ENCODE peak calls at places on chromosomes 11 and 22, in five cellular contexts. N, X, W, I and Y are unnamed samples. For H3K9me3, the result is how much of the 10 kb centered on the place peaks cover.

GRCh38 chr11:122186439-122187080 is 70.5 kb upstream of the BLID start:
- DNase-seq in N (no peak), X (peak), W (no peak), I (no peak), Y (no peak)

GRCh38 chr22:43346521-43346929 is 3.4 kb upstream of the SCUBE1 start:
- DNase-seq in N (peak), X (peak), W (peak), I (peak), Y (peak)

GRCh38 chr11:114272311-114272710 is 23.9 kb upstream of the NNMT start:
- DNase-seq in N (no peak), X (no peak), W (no peak), I (no peak), Y (no peak)

GRCh38 chr11:18457435-18457834 is 1.8 kb downstream of the LDHAL6A start:
- DNase-seq in N (no peak), X (peak), W (no peak), I (peak), Y (no peak)

GRCh38 chr11:31968774-31969433 is 122.0 kb upstream of the RCN1 start:
- DNase-seq in N (no peak), X (peak), W (peak), I (peak), Y (no peak)

GRCh38 chr11:58576792-58577440 is 1.3 kb upstream of the LPXN start:
- DNase-seq in N (no peak), X (peak), W (no peak), I (no peak), Y (no peak)

GRCh38 chr11:76123243-76123642 is 83.1 kb downstream of the WNT11 start:
- DNase-seq in N (no peak), X (no peak), W (no peak), I (no peak), Y (no peak)

GRCh38 chr11:65558785-65559509 is 788 bp upstream of the LTBP3 start:
- DNase-seq in N (no peak), X (peak), W (peak), I (peak), Y (peak)

GRCh38 chr22:23184100-23184763 is 3.9 kb downstream of the BCR start:
- DNase-seq in N (no peak), X (no peak), W (peak), I (no peak), Y (no peak)

GRCh38 chr22:19568337-19569311 is 44.4 kb upstream of the CLDN5 start:
- DNase-seq in N (no peak), X (peak), W (peak), I (no peak), Y (no peak)

GRCh38 chr11:103441021-103441420 is 331.8 kb downstream of the DYNC2H1 start:
- DNase-seq in N (no peak), X (no peak), W (no peak), I (no peak), Y (no peak)

GRCh38 chr11:64571410-64572091 is 19.5 kb upstream of the SLC22A12 start:
- DNase-seq in N (no peak), X (no peak), W (no peak), I (peak), Y (peak)

GRCh38 chr22:25405854-25406509 is 158.5 kb upstream of the GRK3 start:
- DNase-seq in N (no peak), X (no peak), W (no peak), I (no peak), Y (no peak)

GRCh38 chr11:88414385-88414861 is 76.9 kb upstream of the CTSC start:
- DNase-seq in N (no peak), X (peak), W (peak), I (peak), Y (no peak)

GRCh38 chr11:19734171-19734570 is 21.5 kb downstream of the NAV2 start:
- DNase-seq in N (no peak), X (no peak), W (no peak), I (no peak), Y (no peak)

GRCh38 chr11:28529540-28530410 is 421.6 kb downstream of the METTL15 start:
- DNase-seq in N (no peak), X (peak), W (no peak), I (no peak), Y (no peak)

GRCh38 chr11:71450507-71450906 is 2.3 kb upstream of the DHCR7 start:
- DNase-seq in N (no peak), X (no peak), W (no peak), I (peak), Y (no peak)

GRCh38 chr22:40487663-40488249 is 117.4 kb downstream of the SGSM3 start:
- DNase-seq in N (no peak), X (peak), W (no peak), I (no peak), Y (no peak)

GRCh38 chr22:29706493-29706892 is 13.3 kb upstream of the CABP7 start:
- DNase-seq in N (no peak), X (peak), W (no peak), I (no peak), Y (no peak)

GRCh38 chr11:122099345-122100045 is 16.5 kb downstream of the BLID start:
- DNase-seq in N (no peak), X (peak), W (no peak), I (no peak), Y (no peak)

GRCh38 chr22:45867118-45867905 is 109.7 kb downstream of the WNT7B start:
- DNase-seq in N (no peak), X (no peak), W (no peak), I (no peak), Y (peak)

GRCh38 chr22:24186892-24187670 is 5.8 kb downstream of the SUSD2 start:
- DNase-seq in N (no peak), X (no peak), W (no peak), I (peak), Y (no peak)

GRCh38 chr11:11370263-11371060 is 17.4 kb upstream of the CSNK2A3 start:
- DNase-seq in N (no peak), X (peak), W (no peak), I (no peak), Y (no peak)

GRCh38 chr22:37197451-37198289 is 9.6 kb upstream of the C1QTNF6 start:
- DNase-seq in N (no peak), X (peak), W (peak), I (peak), Y (peak)

GRCh38 chr11:130740819-130741218 is 175.5 kb downstream of the SNX19 start:
- DNase-seq in N (no peak), X (peak), W (no peak), I (no peak), Y (no peak)

GRCh38 chr11:104992781-104993180 is 24.4 kb upstream of the CASP4 start:
- DNase-seq in N (no peak), X (no peak), W (no peak), I (no peak), Y (no peak)

GRCh38 chr22:22171357-22172218 is 73.0 kb upstream of the VPREB1 start:
- DNase-seq in N (no peak), X (no peak), W (no peak), I (no peak), Y (no peak)

GRCh38 chr22:32199341-32199740 is 5.5 kb downstream of the RFPL2 start:
- DNase-seq in N (no peak), X (no peak), W (no peak), I (no peak), Y (no peak)

GRCh38 chr22:32200752-32201151 is 4.1 kb downstream of the RFPL2 start:
- DNase-seq in N (peak), X (no peak), W (no peak), I (no peak), Y (no peak)

GRCh38 chr22:32202161-32202538 is 2.7 kb downstream of the RFPL2 start:
- DNase-seq in N (no peak), X (no peak), W (no peak), I (no peak), Y (no peak)

GRCh38 chr22:32202539-32203180 is 2.2 kb downstream of the RFPL2 start:
- DNase-seq in N (no peak), X (peak), W (peak), I (no peak), Y (peak)

DNA sequence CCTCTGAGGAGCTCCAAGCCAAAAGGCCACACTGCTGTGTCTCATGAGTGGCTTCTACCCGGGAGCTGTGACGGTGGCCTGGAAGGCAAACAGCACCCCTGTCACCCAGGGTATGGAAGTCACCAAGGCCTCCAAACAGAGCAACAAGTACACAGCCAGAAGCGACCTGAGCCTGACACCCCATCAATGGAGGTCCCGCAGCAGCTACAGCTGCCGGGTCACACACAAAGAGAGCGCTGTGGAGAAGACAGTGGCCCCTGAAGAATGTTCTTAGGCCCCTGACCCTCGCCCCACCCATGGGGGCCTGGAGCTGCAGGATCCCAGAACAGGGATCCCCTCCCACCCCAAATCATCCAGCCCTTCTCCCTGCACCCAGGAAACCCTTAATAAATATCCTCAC is 4.9 kb downstream of the RFPL2 start:
- DNase-seq in N (no peak), X (no peak), W (no peak), I (no peak), Y (no peak)
- H3K9me3 ChIP-seq in N (under half), X (under half), W (under half), I (under half), Y (under half)

GRCh38 chr11:133947298-133947905 is 9.4 kb downstream of the IGSF9B start:
- DNase-seq in N (peak), X (peak), W (peak), I (peak), Y (no peak)
- H3K27ac ChIP-seq in N (no peak), X (no peak), W (peak), I (no peak), Y (no peak)

GRCh38 chr11:99535406-99535805 is 514.7 kb downstream of the CNTN5 start:
- DNase-seq in N (no peak), X (no peak), W (no peak), I (no peak), Y (no peak)
- H3K9me3 ChIP-seq in N (under half), X (under half), W (under half), I (under half), Y (under half)

DNA sequence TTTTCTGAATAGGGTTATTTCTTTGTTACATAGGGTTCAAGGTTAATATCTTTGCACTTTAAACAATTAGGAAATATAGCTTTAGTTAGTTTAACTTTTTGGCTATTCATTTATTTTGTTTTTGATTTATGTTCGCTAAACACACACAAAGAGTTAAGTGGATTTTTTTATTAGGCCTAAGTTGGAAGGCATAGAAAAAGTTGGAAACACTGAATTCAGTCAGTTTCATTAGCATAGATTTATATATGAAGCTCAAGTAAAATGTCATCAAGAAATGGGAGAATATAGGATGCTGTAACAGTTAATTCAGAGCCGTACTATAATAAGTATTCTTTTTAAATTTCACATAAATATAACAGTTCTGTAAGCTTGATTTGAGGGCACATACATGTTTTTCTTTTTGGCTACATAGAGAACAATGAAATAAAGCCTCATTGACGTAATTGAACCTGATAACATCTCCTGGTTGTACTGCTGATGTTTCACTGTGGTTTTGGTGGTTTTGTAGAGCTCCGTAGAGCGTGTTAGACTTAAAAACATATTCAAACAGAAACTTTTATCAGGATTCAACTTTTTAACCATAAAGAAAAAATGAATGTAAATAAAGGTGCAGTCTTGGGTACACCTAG is 121.4 kb downstream of the PDE3B start:
- DNase-seq in N (peak), X (peak), W (no peak), I (no peak), Y (no peak)
- H3K27ac ChIP-seq in N (no peak), X (no peak), W (no peak), I (no peak), Y (no peak)

GRCh38 chr22:11307996-11308395 is 4220.0 kb upstream of the OR11H1 start:
- DNase-seq in N (no peak), X (no peak), W (no peak), I (no peak), Y (no peak)
- H3K9me3 ChIP-seq in N (under half), X (under half), W (half or more), I (under half), Y (under half)

GRCh38 chr11:109071712-109072524 is 350.1 kb upstream of the C11orf87 start:
- DNase-seq in N (no peak), X (peak), W (peak), I (peak), Y (no peak)
- H3K27ac ChIP-seq in N (no peak), X (no peak), W (peak), I (no peak), Y (no peak)

GRCh38 chr11:91956711-91957110 is 267.9 kb upstream of the FAT3 start:
- DNase-seq in N (no peak), X (no peak), W (no peak), I (no peak), Y (no peak)
- H3K9me3 ChIP-seq in N (under half), X (under half), W (under half), I (under half), Y (under half)

GRCh38 chr11:68503792-68504191 is 43.2 kb downstream of the PPP6R3 start:
- DNase-seq in N (no peak), X (no peak), W (no peak), I (no peak), Y (peak)
- H3K27ac ChIP-seq in N (no peak), X (peak), W (peak), I (no peak), Y (peak)

GRCh38 chr22:49533886-49534285 is 293.8 kb downstream of the BRD1 start:
- DNase-seq in N (no peak), X (no peak), W (no peak), I (no peak), Y (no peak)

GRCh38 chr22:49530671-49531532 is 296.8 kb downstream of the BRD1 start:
- DNase-seq in N (no peak), X (no peak), W (no peak), I (no peak), Y (no peak)

GRCh38 chr22:49532831-49533802 is 294.6 kb downstream of the BRD1 start:
- DNase-seq in N (no peak), X (no peak), W (no peak), I (no peak), Y (no peak)

GRCh38 chr22:49534386-49534785 is 293.3 kb downstream of the BRD1 start:
- DNase-seq in N (no peak), X (no peak), W (no peak), I (no peak), Y (no peak)

GRCh38 chr22:49531533-49531895 is 296.2 kb downstream of the BRD1 start:
- DNase-seq in N (no peak), X (no peak), W (no peak), I (no peak), Y (no peak)
- H3K9me3 ChIP-seq in N (under half), X (under half), W (under half), I (under half), Y (under half)